ENCODE peak calls at places on chromosomes 13 and 19, in eight cellular contexts. V is fibroblast of lung, O is IMR-90, W is lower lobe of right lung, Q is pancreas, J is fibroblast of the aortic adventitia, S is mucosa of descending colon, E is astrocyte of the cerebellum. Z is an unnamed sample.

GRCh38 chr13:26707122-26708006 is 53.2 kb downstream of the GPR12 start:
- DNase-seq in W (no peak), E (peak), S (peak), V (peak), O (peak), J (peak), Q (no peak), Z (peak)

GRCh38 chr13:104832265-104832664 is 1703.2 kb downstream of the EFNB2 start:
- DNase-seq in S (no peak), Q (no peak), E (no peak), V (no peak), W (no peak), O (no peak), J (no peak), Z (no peak)

GRCh38 chr19:5218255-5218855 is 122.3 kb downstream of the PTPRS start:
- DNase-seq in E (no peak), J (no peak), O (no peak), S (no peak), Q (no peak), V (no peak), W (no peak), Z (no peak)

GRCh38 chr13:27425918-27426630 is 1.7 kb downstream of the GTF3A start:
- DNase-seq in W (peak), S (peak), E (peak), O (peak), Q (peak), V (peak), J (peak), Z (peak)

GRCh38 chr13:98900442-98900841 is 77.4 kb downstream of the DOCK9 start:
- DNase-seq in S (no peak), V (no peak), E (no peak), O (no peak), Q (no peak), W (no peak), J (no peak), Z (peak)

GRCh38 chr19:36891768-36892357 is 24.2 kb downstream of the ZNF829 start:
- DNase-seq in V (no peak), W (no peak), S (no peak), Q (no peak), J (no peak), E (no peak), O (no peak), Z (no peak)

GRCh38 chr13:25232937-25233515 is 54.3 kb downstream of the MTMR6 start:
- DNase-seq in S (peak), E (no peak), O (peak), J (peak), Q (no peak), W (no peak), V (peak), Z (peak)

GRCh38 chr19:4597975-4598671 is 38.6 kb upstream of the SEMA6B start:
- DNase-seq in W (peak), J (no peak), S (peak), Q (no peak), E (no peak), O (no peak), V (no peak), Z (no peak)

GRCh38 chr13:37442996-37443395 is 155.6 kb downstream of the POSTN start:
- DNase-seq in W (no peak), O (no peak), V (peak), E (no peak), S (no peak), Q (no peak), J (no peak), Z (peak)

GRCh38 chr13:33150146-33150545 is 133.9 kb downstream of the KL start:
- DNase-seq in J (peak), W (no peak), Q (no peak), E (peak), V (peak), O (peak), S (no peak), Z (no peak)

GRCh38 chr13:111897178-111897845 is 169.6 kb upstream of the SOX1 start:
- DNase-seq in O (no peak), J (no peak), V (no peak), W (no peak), S (no peak), Q (no peak), E (no peak), Z (no peak)

GRCh38 chr13:85141425-85141824 is 657.8 kb downstream of the SLITRK6 start:
- DNase-seq in Q (no peak), V (peak), W (no peak), J (no peak), S (no peak), O (no peak), E (no peak), Z (no peak)

GRCh38 chr13:74929436-74929835 is 552.5 kb downstream of the TBC1D4 start:
- DNase-seq in E (no peak), V (peak), O (no peak), J (peak), W (no peak), S (no peak), Q (no peak), Z (no peak)

GRCh38 chr19:5687360-5688198 is 2.5 kb upstream of the RPL36 start:
- DNase-seq in O (no peak), W (peak), J (no peak), Q (no peak), S (no peak), E (no peak), V (no peak), Z (no peak)

GRCh38 chr19:6264077-6264445 is 15.7 kb downstream of the MLLT1 start:
- DNase-seq in W (no peak), S (no peak), O (peak), E (no peak), Q (no peak), V (peak), J (no peak), Z (no peak)

GRCh38 chr19:51712461-51713081 is 11.2 kb downstream of the HAS1 start:
- DNase-seq in W (no peak), E (no peak), J (peak), V (peak), Q (no peak), S (no peak), O (peak), Z (peak)

GRCh38 chr19:39186391-39186790 is 10.4 kb upstream of the NCCRP1 start:
- DNase-seq in S (no peak), J (no peak), Q (no peak), V (no peak), W (no peak), O (no peak), E (no peak), Z (no peak)

GRCh38 chr19:14517840-14518505 is at the start of gene DNAJB1:
- DNase-seq in E (no peak), O (peak), V (peak), W (peak), S (peak), Q (peak), J (peak), Z (peak)

GRCh38 chr19:32677657-32678056 is 2.0 kb downstream of the RGS9BP start:
- DNase-seq in J (no peak), V (no peak), O (no peak), Q (no peak), W (no peak), E (no peak), S (no peak), Z (no peak)

GRCh38 chr13:98878421-98879126 is 99.3 kb downstream of the DOCK9 start:
- DNase-seq in W (no peak), S (no peak), E (no peak), J (peak), V (no peak), Q (no peak), O (no peak), Z (peak)

GRCh38 chr19:14686411-14686810 is 3.4 kb upstream of the ZNF333 start:
- DNase-seq in Q (no peak), J (peak), S (peak), O (peak), W (peak), E (no peak), V (peak), Z (peak)

DNA sequence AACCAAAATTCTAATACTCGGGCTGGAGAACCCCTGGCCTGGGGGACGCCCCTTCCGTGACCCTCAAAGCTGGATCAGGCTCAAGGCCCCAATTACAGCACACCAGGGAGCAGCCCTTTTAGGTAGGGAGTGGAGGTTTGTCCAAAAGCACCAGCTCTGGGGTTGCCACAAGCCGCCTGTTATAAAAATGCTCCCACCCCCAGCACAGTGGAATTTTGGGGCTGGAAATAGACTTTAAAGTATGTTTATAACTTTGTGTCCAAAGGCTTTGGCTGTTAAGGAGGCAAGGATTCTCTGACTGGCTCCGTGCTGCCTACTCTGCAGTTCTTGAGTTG is 564 bp upstream of the GMIP start:
- DNase-seq in E (no peak), Q (no peak), O (no peak), W (no peak), V (no peak), J (no peak), S (no peak), Z (no peak)
- TF ChIP-seq CTCF in E (no peak), Q (no peak), O (no peak), W (no peak), V (no peak), J (no peak), S (no peak), Z (no peak)

GRCh38 chr13:83878691-83879410 is 3.4 kb downstream of the SLITRK1 start:
- DNase-seq in S (no peak), O (no peak), W (no peak), Q (no peak), J (no peak), E (no peak), V (no peak), Z (no peak)
- H3K4me3 ChIP-seq in S (no peak), O (peak), W (no peak), Q (peak), J (peak), E (peak), V (peak), Z (peak)

GRCh38 chr13:41970918-41971317 is 10.0 kb upstream of the VWA8 start:
- DNase-seq in E (no peak), S (no peak), J (no peak), Q (no peak), W (no peak), O (no peak), V (no peak), Z (no peak)

GRCh38 chr13:41971848-41972247 is 10.9 kb upstream of the VWA8 start:
- DNase-seq in J (no peak), W (no peak), S (no peak), E (no peak), O (no peak), Q (no peak), V (no peak), Z (no peak)

GRCh38 chr13:41976491-41976890 is 15.6 kb upstream of the VWA8 start:
- DNase-seq in Q (no peak), E (no peak), W (no peak), J (no peak), S (no peak), O (no peak), V (no peak), Z (no peak)

GRCh38 chr13:41974262-41974900 is 13.5 kb upstream of the VWA8 start:
- DNase-seq in E (no peak), Q (no peak), V (no peak), O (no peak), S (no peak), W (no peak), J (no peak), Z (no peak)

GRCh38 chr13:41973247-41973741 is 12.4 kb upstream of the VWA8 start:
- DNase-seq in W (no peak), E (no peak), V (no peak), Q (no peak), J (peak), S (no peak), O (no peak), Z (peak)
- TF ChIP-seq CTCF in W (no peak), E (peak), V (no peak), Q (no peak), J (peak), S (no peak), O (no peak), Z (peak)

GRCh38 chr19:277581-278165 is 13.5 kb downstream of the PLPP2 start:
- DNase-seq in W (no peak), S (no peak), O (peak), Q (no peak), E (no peak), J (peak), V (peak), Z (no peak)
- H3K4me3 ChIP-seq in W (no peak), S (no peak), O (no peak), Q (no peak), E (no peak), J (no peak), V (no peak), Z (no peak)

DNA sequence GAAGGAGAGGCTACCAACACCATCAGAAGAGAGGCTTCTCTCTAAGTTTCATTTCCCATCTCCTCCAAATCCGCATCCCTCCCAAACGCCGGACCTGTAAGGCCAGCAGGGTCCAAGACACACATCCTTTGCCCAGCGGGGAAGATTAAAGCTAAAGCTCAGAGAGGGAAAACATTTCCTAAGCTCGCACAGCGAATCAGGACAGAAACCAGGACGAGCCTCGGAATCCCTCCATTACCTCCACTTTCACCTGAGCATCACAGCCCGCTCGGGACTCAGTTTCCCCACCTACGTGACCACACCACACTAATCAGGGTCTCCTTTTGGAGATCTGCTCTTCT is 711 bp upstream of the FOSB start:
- DNase-seq in O (no peak), V (no peak), Q (no peak), E (no peak), S (no peak), W (no peak), J (peak), Z (peak)
- TF ChIP-seq CTCF in O (no peak), V (no peak), Q (no peak), E (no peak), S (no peak), W (no peak), J (no peak), Z (no peak)

GRCh38 chr19:571127-571974 is 1.0 kb upstream of the BSG start:
- DNase-seq in E (no peak), J (peak), W (peak), S (peak), V (peak), O (peak), Q (peak), Z (no peak)
- H3K4me3 ChIP-seq in E (peak), J (peak), W (peak), S (peak), V (peak), O (peak), Q (peak), Z (peak)

Z was measured in AG10803.